ENCODE peak calls at places on chromosomes 16 and 17, in ten cellular contexts. M is MM.1S, O is AG04450, I is mucosa of descending colon, P is body of pancreas, Y is GM20000, Q is WTC11, K is AG10803, Z is mesothelial cell of epicardium, S is ascending aorta. W is an unnamed sample.

GRCh38 chr16:82185012-82185411 is 15.0 kb upstream of the MPHOSPH6 start:
- DNase-seq in M (no peak), O (no peak), I (no peak), P (no peak), Y (no peak), Q (no peak), K (no peak), Z (no peak), S (no peak), W (no peak)

GRCh38 chr17:19440421-19440820 is 29.4 kb downstream of the RNF112 start:
- DNase-seq in M (peak), O (no peak), I (no peak), P (no peak), Y (no peak), Q (no peak), K (no peak), Z (no peak), S (peak), W (no peak)

GRCh38 chr17:21475555-21475954 is 99.4 kb downstream of the KCNJ12 start:
- DNase-seq in M (no peak), O (no peak), I (no peak), P (no peak), Y (no peak), Q (no peak), K (no peak), Z (no peak), S (no peak), W (no peak)

GRCh38 chr16:27769561-27770222 is 219.7 kb downstream of the KATNIP start:
- DNase-seq in M (no peak), O (peak), I (no peak), P (no peak), Y (no peak), Q (no peak), K (peak), Z (no peak), S (no peak), W (no peak)

GRCh38 chr17:76051071-76051467 is 21.2 kb downstream of the SRP68 start:
- DNase-seq in M (no peak), O (no peak), I (no peak), P (no peak), Y (no peak), Q (no peak), K (no peak), Z (no peak), S (no peak), W (no peak)

GRCh38 chr16:57984443-57985203 is 13.7 kb upstream of the CNGB1 start:
- DNase-seq in M (peak), O (peak), I (peak), P (peak), Y (peak), Q (peak), K (peak), Z (peak), S (peak), W (peak)

GRCh38 chr17:77301694-77302087 is 160.9 kb downstream of the SEC14L1 start:
- DNase-seq in M (no peak), O (no peak), I (no peak), P (no peak), Y (no peak), Q (no peak), K (no peak), Z (no peak), S (no peak), W (no peak)

GRCh38 chr17:83050651-83051422 is 28.6 kb upstream of the METRNL start:
- DNase-seq in M (peak), O (no peak), I (peak), P (peak), Y (no peak), Q (peak), K (no peak), Z (no peak), S (no peak), W (no peak)

DNA sequence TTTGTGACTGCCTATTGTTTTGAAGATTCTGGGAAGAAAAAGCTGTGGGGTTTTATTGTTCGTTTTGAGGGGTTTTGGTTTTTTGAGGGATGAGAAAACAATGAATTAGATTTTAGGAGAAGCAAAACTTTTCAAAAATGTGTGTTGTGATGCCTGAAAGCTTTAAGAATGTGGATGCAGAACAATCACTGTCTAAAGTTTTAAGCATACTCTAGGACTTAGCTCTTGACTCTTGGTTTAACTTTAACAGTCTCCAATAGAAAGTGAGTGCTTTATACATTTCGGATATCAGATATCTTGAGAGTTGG is 914 bp downstream of the CFAP52 start:
- DNase-seq in M (no peak), O (no peak), I (no peak), P (no peak), Y (no peak), Q (no peak), K (no peak), Z (no peak), S (no peak), W (no peak)
- TF ChIP-seq CTCF in M (no peak), O (no peak), I (no peak), P (no peak), Y (no peak), Q (no peak), K (no peak), Z (no peak), S (no peak), W (no peak)

DNA sequence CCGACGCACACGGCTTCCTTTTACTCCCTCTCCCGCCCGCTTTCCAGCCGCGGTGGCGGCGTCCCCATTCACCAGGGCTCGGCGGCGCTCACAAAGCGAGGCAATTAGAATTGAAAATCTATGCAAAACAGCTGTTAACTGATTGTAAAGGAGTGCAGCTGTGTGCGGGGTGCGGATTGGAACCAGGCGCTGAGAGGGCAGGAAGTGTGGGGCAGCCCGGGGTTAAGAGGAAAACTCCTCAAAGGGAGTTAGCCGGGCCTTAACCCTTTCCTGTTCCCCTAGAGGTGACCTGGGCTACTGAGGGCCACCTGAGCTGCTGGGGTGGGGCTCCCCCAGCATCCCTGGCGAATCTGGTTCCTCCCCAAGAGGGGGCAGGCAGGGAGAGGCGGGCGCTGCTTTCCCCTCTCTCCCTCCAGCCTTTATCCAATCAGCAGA is 5.8 kb upstream of the GSE1 start:
- DNase-seq in M (no peak), O (no peak), I (no peak), P (peak), Y (no peak), Q (peak), K (no peak), Z (no peak), S (no peak), W (no peak)
- TF ChIP-seq CTCF in M (no peak), O (no peak), I (no peak), P (no peak), Y (no peak), Q (no peak), K (peak), Z (no peak), S (no peak), W (no peak)

DNA sequence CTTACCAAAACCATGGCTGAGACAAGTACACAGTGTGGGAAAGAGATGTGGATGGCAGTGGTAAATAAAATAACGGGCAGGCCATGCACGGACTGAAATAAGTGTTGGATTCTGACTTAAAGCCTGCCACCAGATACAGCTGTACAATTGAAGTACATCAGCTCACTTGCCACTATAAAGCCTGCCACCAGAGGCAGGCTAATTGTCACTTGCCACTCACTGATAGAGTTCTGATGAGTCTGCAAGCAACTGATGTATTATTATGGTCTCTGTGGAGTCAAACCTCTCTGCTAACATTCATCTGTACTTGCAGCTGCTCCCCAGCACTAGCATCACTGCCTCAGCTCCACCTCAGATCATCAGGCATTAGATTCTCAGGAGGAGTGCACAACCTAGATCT is 93.0 kb downstream of the CYTH1 start:
- DNase-seq in M (no peak), O (no peak), I (no peak), P (no peak), Y (no peak), Q (no peak), K (no peak), Z (no peak), S (no peak), W (no peak)
- TF ChIP-seq CTCF in M (peak), O (no peak), I (no peak), P (no peak), Y (peak), Q (no peak), K (no peak), Z (no peak), S (no peak), W (peak)

GRCh38 chr17:50685334-50685665 is 22.4 kb downstream of the ANKRD40 start:
- DNase-seq in M (no peak), O (no peak), I (no peak), P (no peak), Y (no peak), Q (no peak), K (no peak), Z (no peak), S (no peak), W (no peak)
- TF ChIP-seq CTCF in M (no peak), O (no peak), I (no peak), P (no peak), Y (no peak), Q (no peak), K (no peak), Z (no peak), S (no peak), W (no peak)

GRCh38 chr17:43211480-43212402 is at the start of gene TMEM106A:
- DNase-seq in M (peak), O (peak), I (peak), P (peak), Y (peak), Q (peak), K (peak), Z (peak), S (peak), W (peak)
- TF ChIP-seq CTCF in M (peak), O (peak), I (no peak), P (peak), Y (no peak), Q (no peak), K (peak), Z (peak), S (peak), W (peak)